ENCODE peak calls at places on chromosomes 11 and 22, in seven cellular contexts. L is head of caudate nucleus; D is fibroblast of lung; A is small intestine; U is globus pallidus; W is naive thymus-derived CD4-positive, alpha-beta T cell; P is H1. I is an unnamed sample.

GRCh38 chr22:23922921-23923320 is 28.7 kb downstream of the MIF start:
- DNase-seq in L (no peak), D (no peak), A (no peak), U (no peak), W (no peak), P (no peak), I (no peak)

GRCh38 chr11:96309001-96309642 is 33.9 kb downstream of the MAML2 start:
- DNase-seq in L (no peak), D (peak; percentile 86), A (no peak), U (no peak), W (no peak), P (no peak), I (no peak)

GRCh38 chr11:46450846-46451470 is 59.4 kb upstream of the CHRM4 start:
- DNase-seq in L (no peak), D (peak; percentile 72), A (no peak), U (no peak), W (no peak), P (no peak), I (no peak)

GRCh38 chr11:111360150-111361043 is 18.7 kb downstream of the POU2AF1 start:
- DNase-seq in L (no peak), D (no peak), A (peak; percentile 99), U (no peak), W (no peak), P (no peak), I (no peak)

GRCh38 chr22:25668437-25668836 is 73.6 kb upstream of the MYO18B start:
- DNase-seq in L (no peak), D (peak; percentile 70), A (no peak), U (no peak), W (no peak), P (no peak), I (no peak)

GRCh38 chr11:65445101-65445603 is 22.6 kb downstream of the NEAT1 start:
- DNase-seq in L (no peak), D (peak; percentile 43), A (peak; percentile 24), U (no peak), W (no peak), P (no peak), I (no peak)

GRCh38 chr11:14583252-14584105 is 60.1 kb upstream of the PDE3B start:
- DNase-seq in L (no peak), D (no peak), A (peak; percentile 84), U (no peak), W (no peak), P (no peak), I (no peak)

GRCh38 chr11:130381317-130381716 is 47.1 kb downstream of the ADAMTS8 start:
- DNase-seq in L (no peak), D (no peak), A (no peak), U (no peak), W (no peak), P (no peak), I (no peak)

GRCh38 chr11:87144266-87144665 is 106.5 kb downstream of the TMEM135 start:
- DNase-seq in L (no peak), D (no peak), A (no peak), U (no peak), W (no peak), P (no peak), I (no peak)

GRCh38 chr11:131195801-131196517 is 174.5 kb upstream of the NTM start:
- DNase-seq in L (no peak), D (peak; percentile 40), A (peak; percentile 30), U (peak; percentile 22), W (no peak), P (no peak), I (peak; percentile 37)

GRCh38 chr11:2697871-2698270 is 1.9 kb downstream of the KCNQ1OT1 start:
- DNase-seq in L (no peak), D (no peak), A (no peak), U (no peak), W (no peak), P (no peak), I (no peak)

GRCh38 chr22:39462443-39463147 is 5.8 kb downstream of the MGAT3 start:
- DNase-seq in L (peak; percentile 57), D (no peak), A (no peak), U (no peak), W (no peak), P (no peak), I (no peak)

GRCh38 chr11:119506436-119506835 is 83.5 kb upstream of the THY1 start:
- DNase-seq in L (no peak), D (no peak), A (no peak), U (no peak), W (no peak), P (no peak), I (no peak)

GRCh38 chr11:8248786-8249185 is 14.9 kb downstream of the LMO1 start:
- DNase-seq in L (no peak), D (no peak), A (no peak), U (no peak), W (no peak), P (no peak), I (no peak)

GRCh38 chr11:6319879-6320410 is 356 bp downstream of the CAVIN3 start:
- DNase-seq in L (no peak), D (peak; percentile 94), A (peak; percentile 59), U (no peak), W (no peak), P (no peak), I (peak; percentile 95)

GRCh38 chr11:60118333-60118732 is 29.9 kb downstream of the MS4A2 start:
- DNase-seq in L (no peak), D (no peak), A (no peak), U (no peak), W (no peak), P (no peak), I (no peak)

GRCh38 chr22:44309137-44309536 is 3.6 kb downstream of the SHISAL1 start:
- DNase-seq in L (peak; percentile 29), D (peak; percentile 97), A (no peak), U (no peak), W (no peak), P (no peak), I (peak; percentile 95)

GRCh38 chr11:129967996-129968395 is 34.6 kb downstream of the PRDM10 start:
- DNase-seq in L (no peak), D (peak; percentile 22), A (no peak), U (no peak), W (no peak), P (no peak), I (no peak)

GRCh38 chr11:210122-210802 is 2.8 kb downstream of the RIC8A start:
- DNase-seq in L (no peak), D (peak; percentile 85), A (no peak), U (no peak), W (no peak), P (no peak), I (peak; percentile 82)

GRCh38 chr11:10414659-10415058 is 40.4 kb upstream of the AMPD3 start:
- DNase-seq in L (no peak), D (peak; percentile 65), A (no peak), U (peak; percentile 43), W (no peak), P (no peak), I (no peak)

GRCh38 chr22:35253946-35254345 is 3.3 kb upstream of the HMGXB4 start:
- DNase-seq in L (no peak), D (no peak), A (no peak), U (no peak), W (no peak), P (no peak), I (no peak)

GRCh38 chr22:48939441-48940265 is 888.0 kb downstream of the BRD1 start:
- DNase-seq in L (no peak), D (no peak), A (no peak), U (no peak), W (no peak), P (no peak), I (no peak)

GRCh38 chr11:12577746-12578644 is 96.2 kb upstream of the TEAD1 start:
- DNase-seq in L (no peak), D (peak; percentile 36), A (no peak), U (no peak), W (no peak), P (no peak), I (no peak)

GRCh38 chr11:1402776-1403620 is 13.3 kb downstream of the BRSK2 start:
- DNase-seq in L (no peak), D (no peak), A (no peak), U (no peak), W (no peak), P (no peak), I (no peak)

GRCh38 chr11:14358729-14359439 is at the start of gene RRAS2:
- DNase-seq in L (peak; percentile 65), D (peak; percentile 77), A (peak; percentile 84), U (peak; percentile 29), W (peak; percentile 81), P (no peak), I (peak; percentile 52)

GRCh38 chr11:72829178-72829577 is 15.0 kb downstream of the ATG16L2 start:
- DNase-seq in L (no peak), D (no peak), A (no peak), U (no peak), W (no peak), P (no peak), I (no peak)

GRCh38 chr11:8906629-8907028 is 4.4 kb upstream of the AKIP1 start:
- DNase-seq in L (no peak), D (peak; percentile 96), A (no peak), U (no peak), W (no peak), P (no peak), I (peak; percentile 52)

GRCh38 chr22:38314992-38315800 is 2.0 kb downstream of the CSNK1E start:
- DNase-seq in L (peak; percentile 37), D (peak; percentile 33), A (peak; percentile 31), U (peak; percentile 47), W (peak; percentile 44), P (no peak), I (no peak)

GRCh38 chr11:19849107-19849789 is 136.6 kb downstream of the NAV2 start:
- DNase-seq in L (no peak), D (no peak), A (no peak), U (no peak), W (no peak), P (no peak), I (no peak)

GRCh38 chr22:37976547-37976946 is 7.8 kb downstream of the SOX10 start:
- DNase-seq in L (no peak), D (no peak), A (no peak), U (no peak), W (no peak), P (no peak), I (no peak)

GRCh38 chr11:99366476-99366992 is 345.8 kb downstream of the CNTN5 start:
- DNase-seq in L (no peak), D (no peak), A (no peak), U (no peak), W (no peak), P (no peak), I (no peak)

GRCh38 chr22:25629613-25630012 is 65.1 kb downstream of the GRK3 start:
- DNase-seq in L (no peak), D (no peak), A (no peak), U (no peak), W (no peak), P (no peak), I (no peak)

GRCh38 chr22:46479046-46479445 is 58.4 kb downstream of the CELSR1 start:
- DNase-seq in L (no peak), D (no peak), A (no peak), U (no peak), W (no peak), P (no peak), I (no peak)

GRCh38 chr22:49674479-49674830 is 153.2 kb downstream of the BRD1 start:
- DNase-seq in L (no peak), D (no peak), A (no peak), U (no peak), W (no peak), P (no peak), I (no peak)

GRCh38 chr11:116472661-116473060 is 300.1 kb downstream of the BUD13 start:
- DNase-seq in L (no peak), D (no peak), A (no peak), U (no peak), W (no peak), P (no peak), I (no peak)

GRCh38 chr22:31179345-31179744 is 19.4 kb downstream of the RNF185 start:
- DNase-seq in L (no peak), D (peak; percentile 68), A (peak; percentile 59), U (no peak), W (no peak), P (no peak), I (peak; percentile 22)

GRCh38 chr11:2762451-2762850 is 62.7 kb upstream of the KCNQ1OT1 start:
- DNase-seq in L (no peak), D (no peak), A (no peak), U (no peak), W (no peak), P (no peak), I (no peak)

GRCh38 chr11:43447124-43447523 is 88.4 kb downstream of the TTC17 start:
- DNase-seq in L (no peak), D (peak; percentile 17), A (no peak), U (no peak), W (no peak), P (no peak), I (no peak)